ENCODE peak calls at places on chromosomes 3 and 15, in nine cellular contexts. One of them, this sample, is unnamed.

GRCh38 chr3:133854971-133855370 is 40.7 kb downstream of the RAB6B start:
- DNase-seq in stimulated activated CD4-positive, alpha-beta T cell treated with anti-CD3 and anti-CD28 coated beads, Interleukin-2, amount 100 ng/mL, for 48 hours: no peak
- DNase-seq in GDM1: no peak
- DNase-seq in brain pericyte: no peak
- DNase-seq in GM03348: no peak
- DNase-seq in HFF-Myc: no peak
- DNase-seq in iPS DF 6.9: no peak
- DNase-seq in sciatic nerve: no peak
- DNase-seq in T-helper 17 cell: no peak
- DNase-seq in this sample: no peak

GRCh38 chr3:129673012-129673411 is 66.5 kb upstream of the PLXND1 start:
- DNase-seq in stimulated activated CD4-positive, alpha-beta T cell treated with anti-CD3 and anti-CD28 coated beads, Interleukin-2, amount 100 ng/mL, for 48 hours: no peak
- DNase-seq in T-helper 17 cell: no peak
- DNase-seq in HFF-Myc: no peak
- DNase-seq in GDM1: no peak
- DNase-seq in GM03348: no peak
- DNase-seq in sciatic nerve: no peak
- DNase-seq in brain pericyte: no peak
- DNase-seq in iPS DF 6.9: no peak
- DNase-seq in this sample: no peak

GRCh38 chr3:39154323-39155021 is 1.1 kb upstream of the CSRNP1 start:
- DNase-seq in brain pericyte: no peak
- DNase-seq in GDM1: no peak
- DNase-seq in T-helper 17 cell: no peak
- DNase-seq in sciatic nerve: no peak
- DNase-seq in stimulated activated CD4-positive, alpha-beta T cell treated with anti-CD3 and anti-CD28 coated beads, Interleukin-2, amount 100 ng/mL, for 48 hours: no peak
- DNase-seq in iPS DF 6.9: no peak
- DNase-seq in GM03348: no peak
- DNase-seq in HFF-Myc: no peak
- DNase-seq in this sample: no peak

GRCh38 chr3:5480190-5480589 is 292.7 kb downstream of the EDEM1 start:
- DNase-seq in GM03348: no peak
- DNase-seq in brain pericyte: no peak
- DNase-seq in iPS DF 6.9: no peak
- DNase-seq in stimulated activated CD4-positive, alpha-beta T cell treated with anti-CD3 and anti-CD28 coated beads, Interleukin-2, amount 100 ng/mL, for 48 hours: no peak
- DNase-seq in GDM1: no peak
- DNase-seq in sciatic nerve: no peak
- DNase-seq in T-helper 17 cell: no peak
- DNase-seq in HFF-Myc: no peak
- DNase-seq in this sample: no peak

GRCh38 chr3:159866201-159866746 is 122.4 kb upstream of the IL12A start:
- DNase-seq in iPS DF 6.9: no peak
- DNase-seq in GDM1: no peak
- DNase-seq in brain pericyte: no peak
- DNase-seq in GM03348: no peak
- DNase-seq in stimulated activated CD4-positive, alpha-beta T cell treated with anti-CD3 and anti-CD28 coated beads, Interleukin-2, amount 100 ng/mL, for 48 hours: no peak
- DNase-seq in HFF-Myc: no peak
- DNase-seq in T-helper 17 cell: no peak
- DNase-seq in sciatic nerve: no peak
- DNase-seq in this sample: no peak

GRCh38 chr3:57876632-57877031 is 120.5 kb downstream of the SLMAP start:
- DNase-seq in stimulated activated CD4-positive, alpha-beta T cell treated with anti-CD3 and anti-CD28 coated beads, Interleukin-2, amount 100 ng/mL, for 48 hours: no peak
- DNase-seq in GDM1: no peak
- DNase-seq in HFF-Myc: no peak
- DNase-seq in T-helper 17 cell: no peak
- DNase-seq in GM03348: no peak
- DNase-seq in iPS DF 6.9: no peak
- DNase-seq in sciatic nerve: no peak
- DNase-seq in brain pericyte: no peak
- DNase-seq in this sample: no peak

GRCh38 chr3:194369522-194370279 is at the start of gene LRRC15:
- DNase-seq in HFF-Myc: no peak
- DNase-seq in iPS DF 6.9: no peak
- DNase-seq in brain pericyte: no peak
- DNase-seq in sciatic nerve: no peak
- DNase-seq in T-helper 17 cell: no peak
- DNase-seq in GM03348: peak
- DNase-seq in stimulated activated CD4-positive, alpha-beta T cell treated with anti-CD3 and anti-CD28 coated beads, Interleukin-2, amount 100 ng/mL, for 48 hours: no peak
- DNase-seq in GDM1: no peak
- DNase-seq in this sample: peak

GRCh38 chr3:167051421-167051820 is 328.7 kb downstream of the ZBBX start:
- DNase-seq in iPS DF 6.9: no peak
- DNase-seq in GDM1: no peak
- DNase-seq in stimulated activated CD4-positive, alpha-beta T cell treated with anti-CD3 and anti-CD28 coated beads, Interleukin-2, amount 100 ng/mL, for 48 hours: no peak
- DNase-seq in brain pericyte: no peak
- DNase-seq in T-helper 17 cell: no peak
- DNase-seq in HFF-Myc: no peak
- DNase-seq in GM03348: no peak
- DNase-seq in sciatic nerve: no peak
- DNase-seq in this sample: no peak

GRCh38 chr15:39594056-39594763 is 13.3 kb downstream of the THBS1 start:
- DNase-seq in stimulated activated CD4-positive, alpha-beta T cell treated with anti-CD3 and anti-CD28 coated beads, Interleukin-2, amount 100 ng/mL, for 48 hours: no peak
- DNase-seq in HFF-Myc: no peak
- DNase-seq in brain pericyte: no peak
- DNase-seq in iPS DF 6.9: no peak
- DNase-seq in GM03348: no peak
- DNase-seq in T-helper 17 cell: no peak
- DNase-seq in sciatic nerve: no peak
- DNase-seq in GDM1: no peak
- DNase-seq in this sample: no peak

GRCh38 chr15:23384371-23384770 is 29.8 kb downstream of the GOLGA8S start:
- DNase-seq in sciatic nerve: no peak
- DNase-seq in iPS DF 6.9: no peak
- DNase-seq in GM03348: no peak
- DNase-seq in HFF-Myc: no peak
- DNase-seq in T-helper 17 cell: no peak
- DNase-seq in brain pericyte: no peak
- DNase-seq in GDM1: no peak
- DNase-seq in stimulated activated CD4-positive, alpha-beta T cell treated with anti-CD3 and anti-CD28 coated beads, Interleukin-2, amount 100 ng/mL, for 48 hours: no peak
- DNase-seq in this sample: no peak

GRCh38 chr3:69761896-69762789 is 22.9 kb downstream of the MITF start:
- DNase-seq in GM03348: peak
- DNase-seq in T-helper 17 cell: no peak
- DNase-seq in stimulated activated CD4-positive, alpha-beta T cell treated with anti-CD3 and anti-CD28 coated beads, Interleukin-2, amount 100 ng/mL, for 48 hours: no peak
- DNase-seq in HFF-Myc: no peak
- DNase-seq in iPS DF 6.9: no peak
- DNase-seq in brain pericyte: no peak
- DNase-seq in GDM1: no peak
- DNase-seq in sciatic nerve: no peak
- DNase-seq in this sample: peak

GRCh38 chr3:126056123-126056522 is 27.8 kb downstream of the SLC41A3 start:
- DNase-seq in stimulated activated CD4-positive, alpha-beta T cell treated with anti-CD3 and anti-CD28 coated beads, Interleukin-2, amount 100 ng/mL, for 48 hours: no peak
- DNase-seq in HFF-Myc: no peak
- DNase-seq in iPS DF 6.9: no peak
- DNase-seq in T-helper 17 cell: no peak
- DNase-seq in GM03348: no peak
- DNase-seq in sciatic nerve: no peak
- DNase-seq in GDM1: no peak
- DNase-seq in brain pericyte: no peak
- DNase-seq in this sample: no peak

GRCh38 chr3:196432137-196432879 is at the start of gene UBXN7:
- DNase-seq in HFF-Myc: peak
- DNase-seq in stimulated activated CD4-positive, alpha-beta T cell treated with anti-CD3 and anti-CD28 coated beads, Interleukin-2, amount 100 ng/mL, for 48 hours: peak
- DNase-seq in iPS DF 6.9: peak
- DNase-seq in T-helper 17 cell: peak
- DNase-seq in sciatic nerve: peak
- DNase-seq in GDM1: peak
- DNase-seq in GM03348: peak
- DNase-seq in brain pericyte: peak
- DNase-seq in this sample: peak

GRCh38 chr3:133573054-133573628 is 345 bp upstream of the CDV3 start:
- DNase-seq in GDM1: no peak
- DNase-seq in T-helper 17 cell: peak
- DNase-seq in stimulated activated CD4-positive, alpha-beta T cell treated with anti-CD3 and anti-CD28 coated beads, Interleukin-2, amount 100 ng/mL, for 48 hours: peak
- DNase-seq in iPS DF 6.9: peak
- DNase-seq in brain pericyte: peak
- DNase-seq in GM03348: peak
- DNase-seq in sciatic nerve: peak
- DNase-seq in HFF-Myc: peak
- DNase-seq in this sample: peak

GRCh38 chr3:147411235-147411607 is 2.1 kb downstream of the ZIC1 start:
- DNase-seq in T-helper 17 cell: no peak
- DNase-seq in HFF-Myc: no peak
- DNase-seq in GDM1: no peak
- DNase-seq in iPS DF 6.9: no peak
- DNase-seq in GM03348: no peak
- DNase-seq in stimulated activated CD4-positive, alpha-beta T cell treated with anti-CD3 and anti-CD28 coated beads, Interleukin-2, amount 100 ng/mL, for 48 hours: no peak
- DNase-seq in sciatic nerve: no peak
- DNase-seq in brain pericyte: no peak
- DNase-seq in this sample: no peak

GRCh38 chr15:43966646-43967045 is 139.8 kb downstream of the WDR76 start:
- DNase-seq in brain pericyte: no peak
- DNase-seq in stimulated activated CD4-positive, alpha-beta T cell treated with anti-CD3 and anti-CD28 coated beads, Interleukin-2, amount 100 ng/mL, for 48 hours: no peak
- DNase-seq in HFF-Myc: no peak
- DNase-seq in GDM1: no peak
- DNase-seq in T-helper 17 cell: no peak
- DNase-seq in iPS DF 6.9: no peak
- DNase-seq in sciatic nerve: no peak
- DNase-seq in GM03348: peak
- DNase-seq in this sample: peak

GRCh38 chr3:68256635-68257034 is 602.2 kb upstream of the SUCLG2 start:
- DNase-seq in T-helper 17 cell: no peak
- DNase-seq in iPS DF 6.9: no peak
- DNase-seq in GM03348: no peak
- DNase-seq in stimulated activated CD4-positive, alpha-beta T cell treated with anti-CD3 and anti-CD28 coated beads, Interleukin-2, amount 100 ng/mL, for 48 hours: peak
- DNase-seq in GDM1: no peak
- DNase-seq in sciatic nerve: no peak
- DNase-seq in brain pericyte: no peak
- DNase-seq in HFF-Myc: no peak
- DNase-seq in this sample: no peak

GRCh38 chr3:13277130-13277783 is 142.9 kb downstream of the NUP210 start:
- DNase-seq in brain pericyte: no peak
- DNase-seq in HFF-Myc: no peak
- DNase-seq in T-helper 17 cell: no peak
- DNase-seq in GDM1: no peak
- DNase-seq in stimulated activated CD4-positive, alpha-beta T cell treated with anti-CD3 and anti-CD28 coated beads, Interleukin-2, amount 100 ng/mL, for 48 hours: no peak
- DNase-seq in GM03348: no peak
- DNase-seq in iPS DF 6.9: no peak
- DNase-seq in sciatic nerve: no peak
- DNase-seq in this sample: no peak

GRCh38 chr15:35886765-35887164 is 340.8 kb upstream of the DPH6 start:
- DNase-seq in T-helper 17 cell: no peak
- DNase-seq in GDM1: no peak
- DNase-seq in stimulated activated CD4-positive, alpha-beta T cell treated with anti-CD3 and anti-CD28 coated beads, Interleukin-2, amount 100 ng/mL, for 48 hours: no peak
- DNase-seq in iPS DF 6.9: no peak
- DNase-seq in sciatic nerve: no peak
- DNase-seq in HFF-Myc: no peak
- DNase-seq in GM03348: no peak
- DNase-seq in brain pericyte: no peak
- DNase-seq in this sample: peak

GRCh38 chr3:10992017-10992945 is at the start of gene SLC6A1:
- DNase-seq in GDM1: no peak
- DNase-seq in stimulated activated CD4-positive, alpha-beta T cell treated with anti-CD3 and anti-CD28 coated beads, Interleukin-2, amount 100 ng/mL, for 48 hours: no peak
- DNase-seq in iPS DF 6.9: peak
- DNase-seq in HFF-Myc: no peak
- DNase-seq in GM03348: peak
- DNase-seq in brain pericyte: no peak
- DNase-seq in sciatic nerve: peak
- DNase-seq in T-helper 17 cell: no peak
- DNase-seq in this sample: no peak

GRCh38 chr3:67655364-67656121 is 1.1 kb upstream of the SUCLG2 start:
- DNase-seq in sciatic nerve: peak
- DNase-seq in GM03348: no peak
- DNase-seq in brain pericyte: no peak
- DNase-seq in T-helper 17 cell: peak
- DNase-seq in GDM1: peak
- DNase-seq in stimulated activated CD4-positive, alpha-beta T cell treated with anti-CD3 and anti-CD28 coated beads, Interleukin-2, amount 100 ng/mL, for 48 hours: peak
- DNase-seq in HFF-Myc: no peak
- DNase-seq in iPS DF 6.9: no peak
- DNase-seq in this sample: no peak

GRCh38 chr3:189570916-189571315 is 60.3 kb upstream of the TP63 start:
- DNase-seq in iPS DF 6.9: no peak
- DNase-seq in HFF-Myc: no peak
- DNase-seq in GDM1: no peak
- DNase-seq in T-helper 17 cell: no peak
- DNase-seq in sciatic nerve: no peak
- DNase-seq in stimulated activated CD4-positive, alpha-beta T cell treated with anti-CD3 and anti-CD28 coated beads, Interleukin-2, amount 100 ng/mL, for 48 hours: no peak
- DNase-seq in brain pericyte: no peak
- DNase-seq in GM03348: no peak
- DNase-seq in this sample: no peak

GRCh38 chr15:22980189-22981136 is at the start of gene CYFIP1:
- DNase-seq in sciatic nerve: peak
- DNase-seq in T-helper 17 cell: no peak
- DNase-seq in iPS DF 6.9: no peak
- DNase-seq in stimulated activated CD4-positive, alpha-beta T cell treated with anti-CD3 and anti-CD28 coated beads, Interleukin-2, amount 100 ng/mL, for 48 hours: peak
- DNase-seq in HFF-Myc: no peak
- DNase-seq in GDM1: peak
- DNase-seq in brain pericyte: no peak
- DNase-seq in GM03348: peak
- DNase-seq in this sample: peak

GRCh38 chr15:90388462-90389182 is 580 bp downstream of the IQGAP1 start:
- DNase-seq in T-helper 17 cell: peak
- DNase-seq in stimulated activated CD4-positive, alpha-beta T cell treated with anti-CD3 and anti-CD28 coated beads, Interleukin-2, amount 100 ng/mL, for 48 hours: peak
- DNase-seq in iPS DF 6.9: no peak
- DNase-seq in GDM1: peak
- DNase-seq in brain pericyte: no peak
- DNase-seq in HFF-Myc: no peak
- DNase-seq in sciatic nerve: peak
- DNase-seq in GM03348: peak
- DNase-seq in this sample: peak

GRCh38 chr3:184477940-184478339 is 83.6 kb upstream of the EPHB3 start:
- DNase-seq in brain pericyte: no peak
- DNase-seq in sciatic nerve: no peak
- DNase-seq in T-helper 17 cell: no peak
- DNase-seq in HFF-Myc: no peak
- DNase-seq in GDM1: no peak
- DNase-seq in iPS DF 6.9: no peak
- DNase-seq in GM03348: no peak
- DNase-seq in stimulated activated CD4-positive, alpha-beta T cell treated with anti-CD3 and anti-CD28 coated beads, Interleukin-2, amount 100 ng/mL, for 48 hours: no peak
- DNase-seq in this sample: no peak

GRCh38 chr3:170532573-170532972 is 53.3 kb downstream of the SLC7A14 start:
- DNase-seq in sciatic nerve: no peak
- DNase-seq in stimulated activated CD4-positive, alpha-beta T cell treated with anti-CD3 and anti-CD28 coated beads, Interleukin-2, amount 100 ng/mL, for 48 hours: no peak
- DNase-seq in brain pericyte: no peak
- DNase-seq in iPS DF 6.9: no peak
- DNase-seq in T-helper 17 cell: no peak
- DNase-seq in HFF-Myc: no peak
- DNase-seq in GM03348: no peak
- DNase-seq in GDM1: no peak
- DNase-seq in this sample: no peak

GRCh38 chr3:11154036-11154952 is at the start of gene HRH1:
- DNase-seq in HFF-Myc: no peak
- DNase-seq in brain pericyte: no peak
- DNase-seq in T-helper 17 cell: no peak
- DNase-seq in iPS DF 6.9: no peak
- DNase-seq in GDM1: no peak
- DNase-seq in stimulated activated CD4-positive, alpha-beta T cell treated with anti-CD3 and anti-CD28 coated beads, Interleukin-2, amount 100 ng/mL, for 48 hours: no peak
- DNase-seq in sciatic nerve: no peak
- DNase-seq in GM03348: peak
- DNase-seq in this sample: no peak